ENCODE peak calls at places on chromosomes 5 and 9, in seven cellular contexts. P, S, G, D, K, O and T are unnamed samples.
A peak's percentile ranks its signal among the peaks of the same experiment; 100 is the strongest.

GRCh38 chr9:87119328-87119881 is 172.1 kb upstream of the GAS1 start:
- DNase-seq in P (peak; percentile 84), S (no peak), G (peak; percentile 63), D (peak; percentile 37), K (no peak), O (no peak), T (peak; percentile 3)

GRCh38 chr5:78698218-78698751 is 49.7 kb upstream of the LHFPL2 start:
- DNase-seq in P (peak; percentile 88), S (no peak), G (peak; percentile 37), D (peak; percentile 36), K (no peak), O (no peak), T (no peak)

GRCh38 chr5:146890733-146891440 is 12.3 kb upstream of the PPP2R2B start:
- DNase-seq in P (no peak), S (no peak), G (no peak), D (no peak), K (no peak), O (no peak), T (no peak)

GRCh38 chr9:90010793-90011192 is 406.0 kb downstream of the GADD45G start:
- DNase-seq in P (no peak), S (no peak), G (no peak), D (no peak), K (no peak), O (no peak), T (no peak)

GRCh38 chr5:148104226-148104625 is 40.4 kb downstream of the SPINK5 start:
- DNase-seq in P (no peak), S (no peak), G (no peak), D (no peak), K (no peak), O (no peak), T (peak; percentile 62)

GRCh38 chr5:1358726-1359025 is 13.8 kb upstream of the CLPTM1L start:
- DNase-seq in P (no peak), S (no peak), G (no peak), D (no peak), K (no peak), O (peak; percentile 37), T (no peak)

GRCh38 chr5:55402199-55402598 is 94.4 kb downstream of the MTREX start:
- DNase-seq in P (no peak), S (no peak), G (no peak), D (no peak), K (peak; percentile 64), O (peak; percentile 21), T (no peak)

GRCh38 chr5:148455055-148455675 is 71.4 kb downstream of the FBXO38 start:
- DNase-seq in P (peak; percentile 52), S (no peak), G (no peak), D (no peak), K (no peak), O (no peak), T (no peak)

GRCh38 chr5:119036101-119036762 is 34.7 kb upstream of the DMXL1 start:
- DNase-seq in P (peak; percentile 56), S (no peak), G (no peak), D (no peak), K (no peak), O (no peak), T (peak; percentile 78)

GRCh38 chr5:169941542-169941941 is 38.8 kb downstream of the INSYN2B start:
- DNase-seq in P (peak; percentile 68), S (no peak), G (no peak), D (no peak), K (no peak), O (no peak), T (no peak)

GRCh38 chr9:121498150-121498486 is 1.5 kb downstream of the GGTA1 start:
- DNase-seq in P (peak; percentile 64), S (peak; percentile 28), G (no peak), D (peak; percentile 34), K (peak; percentile 88), O (peak; percentile 86), T (peak; percentile 76)

GRCh38 chr9:76433851-76434250 is 25.1 kb upstream of the GCNT1 start:
- DNase-seq in P (peak; percentile 27), S (no peak), G (no peak), D (no peak), K (no peak), O (no peak), T (peak; percentile 52)

GRCh38 chr9:77916410-77916819 is 115.2 kb downstream of the GNAQ start:
- DNase-seq in P (no peak), S (no peak), G (no peak), D (no peak), K (no peak), O (no peak), T (no peak)

GRCh38 chr9:81737871-81738507 is 48.6 kb upstream of the TLE1 start:
- DNase-seq in P (peak; percentile 73), S (no peak), G (no peak), D (no peak), K (peak; percentile 67), O (no peak), T (peak; percentile 89)

GRCh38 chr9:95980262-95981125 is 105.0 kb downstream of the ERCC6L2 start:
- DNase-seq in P (peak; percentile 50), S (no peak), G (no peak), D (no peak), K (no peak), O (no peak), T (no peak)

GRCh38 chr5:17316973-17317459 is 99.6 kb downstream of the BASP1 start:
- DNase-seq in P (peak; percentile 74), S (no peak), G (no peak), D (no peak), K (no peak), O (no peak), T (peak; percentile 86)

GRCh38 chr5:173790177-173790719 is 97.9 kb upstream of the CPEB4 start:
- DNase-seq in P (no peak), S (no peak), G (no peak), D (no peak), K (no peak), O (no peak), T (no peak)
- H3K4me3 ChIP-seq in P (no peak overlapping the region), S (no peak overlapping the region), G (no peak overlapping the region), D (no peak overlapping the region), K (no peak overlapping the region), O (no peak overlapping the region), T (no peak overlapping the region)

DNA sequence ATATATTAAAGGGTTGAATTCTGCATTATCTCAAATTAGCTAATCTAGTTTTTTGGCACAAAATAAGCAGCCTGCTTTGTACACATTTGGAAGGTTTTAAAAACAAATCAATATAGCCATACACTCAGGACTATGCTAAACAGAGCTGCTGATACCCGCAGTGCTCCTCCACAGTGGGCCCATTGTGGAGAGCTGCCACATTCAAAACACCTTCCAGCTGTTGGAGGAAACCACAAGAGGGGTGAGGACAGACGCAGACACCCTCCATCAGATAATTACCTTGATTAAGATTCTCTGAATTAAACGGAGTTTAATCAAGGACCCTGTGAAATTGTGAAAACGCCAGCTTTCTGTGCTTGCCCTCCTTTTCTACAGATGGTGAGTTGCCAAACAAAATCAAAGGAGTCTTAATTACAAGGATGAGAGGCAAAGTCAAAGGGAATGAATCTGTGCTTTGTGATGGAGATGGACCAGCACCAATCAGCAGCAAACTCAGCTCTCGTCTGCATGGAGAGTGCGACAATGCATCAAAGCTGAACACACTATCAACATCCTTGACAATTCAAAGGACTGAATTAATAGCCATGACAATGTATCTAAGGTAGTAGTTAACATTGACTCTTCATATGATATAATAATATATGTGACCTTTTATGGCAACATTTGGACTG is 596.1 kb downstream of the ELAVL2 start:
- DNase-seq in P (no peak), S (no peak), G (no peak), D (no peak), K (no peak), O (peak; percentile 43), T (no peak)
- H3K4me3 ChIP-seq in P (no peak overlapping the region), S (no peak overlapping the region), G (no peak overlapping the region), D (no peak overlapping the region), K (no peak overlapping the region), O (no peak overlapping the region), T (no peak overlapping the region)

GRCh38 chr5:143245929-143246561 is 157.4 kb downstream of the NR3C1 start:
- DNase-seq in P (peak; percentile 89), S (no peak), G (no peak), D (no peak), K (no peak), O (no peak), T (peak; percentile 94)

GRCh38 chr5:143244990-143245389 is 158.5 kb downstream of the NR3C1 start:
- DNase-seq in P (peak; percentile 32), S (no peak), G (no peak), D (no peak), K (no peak), O (no peak), T (peak; percentile 9)

GRCh38 chr5:143241892-143242291 is 161.6 kb downstream of the NR3C1 start:
- DNase-seq in P (peak; percentile 34), S (no peak), G (no peak), D (no peak), K (no peak), O (no peak), T (peak; percentile 78)

GRCh38 chr5:143244000-143244736 is 159.3 kb downstream of the NR3C1 start:
- DNase-seq in P (peak; percentile 99), S (no peak), G (peak; percentile 67), D (peak; percentile 43), K (no peak), O (no peak), T (peak; percentile 95)

DNA sequence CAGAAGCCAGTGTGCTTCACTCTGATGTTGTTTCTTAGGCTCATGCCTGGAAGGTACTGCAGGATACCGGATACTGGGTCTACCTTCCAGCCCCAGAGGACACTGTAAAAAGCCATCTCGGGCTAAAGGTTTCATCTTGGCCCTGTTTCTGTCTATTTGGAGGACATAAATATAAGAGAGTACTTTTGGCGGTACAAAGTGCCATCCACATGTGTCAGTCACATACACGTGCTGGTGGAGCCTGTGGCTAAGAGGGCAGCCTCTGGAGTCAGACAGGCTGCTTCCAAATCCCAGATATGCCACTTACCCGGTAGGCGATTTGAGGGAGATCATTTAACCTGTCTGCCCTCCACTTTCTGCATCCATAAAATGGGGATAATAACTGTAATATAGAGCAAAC is 160.4 kb downstream of the NR3C1 start:
- DNase-seq in P (no peak), S (no peak), G (no peak), D (no peak), K (no peak), O (no peak), T (no peak)
- H3K4me3 ChIP-seq in P (no peak overlapping the region), S (no peak overlapping the region), G (no peak overlapping the region), D (no peak overlapping the region), K (no peak overlapping the region), O (no peak overlapping the region), T (no peak overlapping the region)

GRCh38 chr5:15752886-15753285 is 252.9 kb downstream of the FBXL7 start:
- DNase-seq in P (peak; percentile 52), S (no peak), G (peak; percentile 77), D (peak; percentile 73), K (no peak), O (no peak), T (no peak)

GRCh38 chr5:15757635-15758034 is 257.7 kb downstream of the FBXL7 start:
- DNase-seq in P (no peak), S (no peak), G (no peak), D (no peak), K (no peak), O (no peak), T (no peak)

GRCh38 chr5:15762668-15763067 is 262.7 kb downstream of the FBXL7 start:
- DNase-seq in P (no peak), S (no peak), G (no peak), D (no peak), K (no peak), O (no peak), T (no peak)

DNA sequence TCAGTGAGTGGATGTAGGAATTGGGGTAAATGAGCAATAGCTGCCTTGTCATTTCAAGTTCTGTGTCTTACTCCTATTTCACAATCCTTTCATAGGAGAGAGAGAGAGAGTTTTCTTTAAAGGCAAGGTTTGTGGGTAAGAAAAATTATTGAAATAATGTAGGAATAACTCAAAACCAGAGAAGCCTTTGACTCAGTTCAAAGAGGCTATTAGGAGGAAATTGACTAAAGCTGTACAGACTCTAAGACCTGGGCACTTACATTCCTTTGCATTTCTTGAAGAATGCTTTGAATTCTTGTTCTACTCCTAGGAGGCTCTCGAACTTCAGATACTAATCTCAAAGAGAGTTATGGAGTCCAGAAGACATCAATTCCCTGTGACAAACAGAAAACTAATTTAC is 257.1 kb downstream of the FBXL7 start:
- DNase-seq in P (peak; percentile 91), S (no peak), G (no peak), D (no peak), K (no peak), O (no peak), T (no peak)
- H3K4me3 ChIP-seq in P (no peak overlapping the region), S (no peak overlapping the region), G (no peak overlapping the region), D (no peak overlapping the region), K (no peak overlapping the region), O (no peak overlapping the region), T (no peak overlapping the region)